ENCODE peak calls at places on chromosomes 11 and 22, in eight cellular contexts. Z, D, J, F, A, W, R and Y are unnamed samples.

GRCh38 chr11:44615041-44615513 is 49.6 kb downstream of the CD82 start:
- DNase-seq in J (no peak), R (no peak), W (no peak), D (no peak), A (no peak), Z (no peak), F (no peak), Y (no peak)

GRCh38 chr22:36211237-36211881 is 9.8 kb upstream of the APOL4 start:
- DNase-seq in A (no peak), Z (peak), J (no peak), D (no peak), R (peak), F (no peak), W (no peak), Y (no peak)

GRCh38 chr11:124172076-124172475 is 11.1 kb upstream of the OR10D3 start:
- DNase-seq in R (no peak), Z (no peak), W (no peak), F (no peak), J (no peak), D (no peak), A (no peak), Y (no peak)

GRCh38 chr11:116927163-116927772 is 89.8 kb upstream of the APOA1 start:
- DNase-seq in A (peak), F (no peak), D (peak), J (no peak), R (peak), W (no peak), Z (no peak), Y (no peak)

GRCh38 chr11:33646629-33647028 is 54.0 kb downstream of the C11orf91 start:
- DNase-seq in W (no peak), R (peak), Z (no peak), F (no peak), J (no peak), A (no peak), D (no peak), Y (no peak)

GRCh38 chr22:37496651-37497599 is 10.7 kb upstream of the MFNG start:
- DNase-seq in F (no peak), Z (no peak), D (no peak), J (no peak), R (peak), A (no peak), W (peak), Y (no peak)

GRCh38 chr22:47374901-47375575 is 612.6 kb downstream of the TBC1D22A start:
- DNase-seq in W (no peak), J (no peak), Z (no peak), F (no peak), A (no peak), D (no peak), R (no peak), Y (no peak)

GRCh38 chr11:28815110-28815509 is 706.9 kb downstream of the METTL15 start:
- DNase-seq in A (no peak), J (no peak), W (no peak), F (no peak), D (no peak), Z (no peak), R (no peak), Y (no peak)

GRCh38 chr11:6925636-6926207 is 504 bp upstream of the ZNF215 start:
- DNase-seq in Z (no peak), R (peak), W (no peak), A (no peak), J (no peak), F (no peak), D (no peak), Y (no peak)

GRCh38 chr11:2260491-2261364 is 9.7 kb downstream of the ASCL2 start:
- DNase-seq in W (no peak), F (no peak), A (no peak), J (no peak), R (no peak), Z (no peak), D (no peak), Y (no peak)

GRCh38 chr22:22786301-22787115 is 101.1 kb upstream of the IGLL5 start:
- DNase-seq in W (no peak), R (no peak), J (no peak), A (no peak), F (no peak), Z (no peak), D (no peak), Y (no peak)

GRCh38 chr22:25540912-25541660 is 23.4 kb upstream of the GRK3 start:
- DNase-seq in A (no peak), J (no peak), Z (no peak), F (no peak), R (no peak), D (no peak), W (no peak), Y (no peak)

GRCh38 chr11:2913029-2913431 is 16.2 kb downstream of the PHLDA2 start:
- DNase-seq in A (no peak), Z (no peak), R (no peak), W (no peak), F (no peak), J (no peak), D (no peak), Y (no peak)

GRCh38 chr11:35541621-35542375 is 16.4 kb upstream of the PAMR1 start:
- DNase-seq in Z (peak), F (no peak), J (no peak), A (no peak), D (no peak), R (no peak), W (no peak), Y (no peak)

GRCh38 chr11:115226556-115226955 is 277.7 kb downstream of the CADM1 start:
- DNase-seq in W (peak), R (peak), J (no peak), Z (no peak), A (no peak), D (no peak), F (no peak), Y (no peak)

GRCh38 chr11:47104337-47104950 is 72.2 kb downstream of the ARFGAP2 start:
- DNase-seq in A (no peak), W (no peak), D (no peak), J (peak), R (no peak), F (no peak), Z (no peak), Y (no peak)

GRCh38 chr11:118610220-118610772 is 2.9 kb downstream of the PHLDB1 start:
- DNase-seq in F (no peak), Z (no peak), A (no peak), D (peak), R (peak), W (no peak), J (no peak), Y (no peak)

GRCh38 chr11:121467965-121468364 is 15.2 kb upstream of the SORL1-AS1 start:
- DNase-seq in Z (no peak), R (no peak), J (no peak), D (peak), A (peak), F (peak), W (no peak), Y (no peak)

GRCh38 chr11:8239536-8240228 is 24.0 kb downstream of the LMO1 start:
- DNase-seq in F (no peak), W (no peak), A (no peak), J (no peak), R (no peak), D (no peak), Z (no peak), Y (no peak)

GRCh38 chr11:112229746-112230433 is 3.7 kb downstream of the PTS start:
- DNase-seq in J (no peak), Z (no peak), W (peak), A (no peak), R (no peak), D (no peak), F (no peak), Y (no peak)

GRCh38 chr11:128766687-128767086 is 72.8 kb downstream of the FLI1 start:
- DNase-seq in A (no peak), D (no peak), R (no peak), Z (no peak), F (no peak), W (no peak), J (no peak), Y (no peak)